ENCODE peak calls at places on chromosome 11, in nine cellular contexts. Z is omental fat pad; N is amniotic stem cell; G is NCI-H1105; P is nucleus accumbens; K is COR-L47; V is effector CD4-positive, alpha-beta T cell; F is ELR; Y is NCI-H345. D is an unnamed sample.

GRCh38 chr11:720642-721346 is 14.8 kb downstream of the EPS8L2 start:
- DNase-seq in F (peak), G (peak), N (no peak), P (no peak), K (no peak), Y (peak), Z (no peak), V (peak), D (no peak)

GRCh38 chr11:93113824-93114223 is 84.0 kb downstream of the SLC36A4 start:
- DNase-seq in P (no peak), K (no peak), N (no peak), G (no peak), Y (peak), Z (no peak), F (no peak), V (no peak), D (no peak)

GRCh38 chr11:45412521-45412920 is 126.4 kb upstream of the SYT13 start:
- DNase-seq in K (no peak), V (no peak), P (no peak), Z (no peak), F (no peak), N (no peak), G (no peak), Y (no peak), D (no peak)

GRCh38 chr11:14288189-14288935 is 70.6 kb downstream of the RRAS2 start:
- DNase-seq in Z (no peak), N (peak), V (no peak), K (no peak), F (peak), Y (no peak), P (no peak), G (no peak), D (no peak)

GRCh38 chr11:70381872-70382842 is 16.2 kb upstream of the CTTN start:
- DNase-seq in G (no peak), F (peak), Z (no peak), N (peak), P (no peak), Y (no peak), V (no peak), K (no peak), D (peak)

GRCh38 chr11:96155627-96156378 is 187.2 kb downstream of the MAML2 start:
- DNase-seq in Z (peak), F (peak), Y (no peak), N (peak), K (peak), G (no peak), P (no peak), V (no peak), D (peak)

GRCh38 chr11:134207538-134208239 is 16.1 kb downstream of the NCAPD3 start:
- DNase-seq in P (no peak), Z (no peak), F (peak), N (no peak), Y (peak), K (peak), G (peak), V (peak), D (no peak)

GRCh38 chr11:124114942-124115781 is at the start of gene VWA5A:
- DNase-seq in V (peak), P (peak), G (peak), N (peak), K (peak), F (peak), Y (peak), Z (peak), D (peak)

GRCh38 chr11:132056689-132057088 is 686.3 kb downstream of the NTM start:
- DNase-seq in K (no peak), F (peak), P (no peak), Y (no peak), N (peak), Z (no peak), V (no peak), G (no peak), D (no peak)

GRCh38 chr11:78344676-78345075 is 72.9 kb downstream of the GAB2 start:
- DNase-seq in P (no peak), V (no peak), N (no peak), Z (no peak), Y (no peak), F (no peak), K (no peak), G (no peak), D (no peak)

GRCh38 chr11:75779960-75780359 is 11.4 kb downstream of the DGAT2 start:
- DNase-seq in P (no peak), Y (no peak), F (no peak), G (no peak), V (no peak), K (no peak), Z (no peak), N (no peak), D (no peak)

GRCh38 chr11:62404435-62404834 is 14.4 kb upstream of the SCGB1A1 start:
- DNase-seq in F (no peak), V (no peak), G (no peak), K (no peak), N (no peak), Y (no peak), Z (no peak), P (no peak), D (no peak)

GRCh38 chr11:70416881-70417280 is 18.6 kb downstream of the CTTN start:
- DNase-seq in N (no peak), Z (no peak), V (no peak), G (no peak), P (no peak), F (no peak), K (no peak), Y (no peak), D (no peak)

GRCh38 chr11:14974723-14975587 is 2.8 kb upstream of the CALCA start:
- DNase-seq in N (no peak), F (peak), Y (no peak), G (no peak), Z (no peak), K (no peak), P (no peak), V (peak), D (no peak)

GRCh38 chr11:128226106-128226716 is 361.1 kb downstream of the ETS1 start:
- DNase-seq in G (no peak), F (no peak), Y (no peak), N (no peak), K (no peak), Z (no peak), P (no peak), V (no peak), D (no peak)

GRCh38 chr11:76443254-76443935 is 1.4 kb upstream of the EMSY start:
- DNase-seq in K (no peak), G (no peak), N (no peak), Z (no peak), V (no peak), P (no peak), F (peak), Y (no peak), D (no peak)

GRCh38 chr11:10809373-10810199 is 860 bp upstream of the EIF4G2 start:
- DNase-seq in G (peak), V (peak), N (no peak), K (peak), Z (peak), Y (no peak), F (peak), P (peak), D (no peak)

GRCh38 chr11:17012712-17013547 is 1.3 kb downstream of the PLEKHA7 start:
- DNase-seq in N (no peak), P (no peak), Y (no peak), Z (peak), V (no peak), G (no peak), K (no peak), F (peak), D (no peak)

D was measured in caudate nucleus.